ENCODE peak calls at places on chromosomes 12 and 14, in seven cellular contexts. One of them, this sample, is unnamed.

GRCh38 chr14:38404616-38405015 is 148.7 kb upstream of the CLEC14A start:
- DNase-seq in Kasumi-1: no peak
- DNase-seq in kidney tubule cell: no peak
- DNase-seq in hypothalamus: no peak
- DNase-seq in cardiac fibroblast: peak
- DNase-seq in neuronal stem cell: no peak
- DNase-seq in SJSA1: no peak
- DNase-seq in this sample: no peak

GRCh38 chr14:91140672-91141071 is 26.8 kb downstream of the DGLUCY start:
- DNase-seq in kidney tubule cell: peak
- DNase-seq in SJSA1: no peak
- DNase-seq in Kasumi-1: no peak
- DNase-seq in neuronal stem cell: peak
- DNase-seq in cardiac fibroblast: peak
- DNase-seq in hypothalamus: no peak
- DNase-seq in this sample: no peak

GRCh38 chr12:45415393-45415817 is 199.5 kb downstream of the ANO6 start:
- DNase-seq in kidney tubule cell: peak
- DNase-seq in hypothalamus: no peak
- DNase-seq in neuronal stem cell: no peak
- DNase-seq in SJSA1: peak
- DNase-seq in Kasumi-1: peak
- DNase-seq in cardiac fibroblast: peak
- DNase-seq in this sample: no peak

GRCh38 chr14:76186318-76187027 is 34.8 kb downstream of the GPATCH2L start:
- DNase-seq in hypothalamus: no peak
- DNase-seq in neuronal stem cell: no peak
- DNase-seq in SJSA1: no peak
- DNase-seq in kidney tubule cell: no peak
- DNase-seq in cardiac fibroblast: no peak
- DNase-seq in Kasumi-1: no peak
- DNase-seq in this sample: no peak

GRCh38 chr14:68977741-68978549 is 1.2 kb downstream of the ACTN1 start:
- DNase-seq in cardiac fibroblast: peak
- DNase-seq in neuronal stem cell: peak
- DNase-seq in kidney tubule cell: peak
- DNase-seq in SJSA1: peak
- DNase-seq in hypothalamus: peak
- DNase-seq in Kasumi-1: peak
- DNase-seq in this sample: peak

GRCh38 chr14:94748667-94749347 is 21.1 kb downstream of the GSC start:
- DNase-seq in Kasumi-1: peak
- DNase-seq in cardiac fibroblast: peak
- DNase-seq in hypothalamus: no peak
- DNase-seq in SJSA1: no peak
- DNase-seq in neuronal stem cell: no peak
- DNase-seq in kidney tubule cell: peak
- DNase-seq in this sample: peak

GRCh38 chr14:94671870-94672444 is 59.8 kb downstream of the SERPINA3 start:
- DNase-seq in Kasumi-1: no peak
- DNase-seq in SJSA1: peak
- DNase-seq in hypothalamus: no peak
- DNase-seq in neuronal stem cell: no peak
- DNase-seq in cardiac fibroblast: peak
- DNase-seq in kidney tubule cell: peak
- DNase-seq in this sample: no peak

GRCh38 chr14:104387000-104387384 is 192.6 kb upstream of the C14orf180 start:
- DNase-seq in SJSA1: no peak
- DNase-seq in Kasumi-1: no peak
- DNase-seq in neuronal stem cell: no peak
- DNase-seq in hypothalamus: no peak
- DNase-seq in cardiac fibroblast: no peak
- DNase-seq in kidney tubule cell: no peak
- DNase-seq in this sample: no peak

GRCh38 chr14:106506901-106507305 is 980.5 kb downstream of the TMEM121 start:
- DNase-seq in cardiac fibroblast: no peak
- DNase-seq in kidney tubule cell: no peak
- DNase-seq in neuronal stem cell: no peak
- DNase-seq in SJSA1: no peak
- DNase-seq in hypothalamus: no peak
- DNase-seq in Kasumi-1: no peak
- DNase-seq in this sample: no peak

GRCh38 chr14:100736269-100737180 is 9.8 kb downstream of the DLK1 start:
- DNase-seq in neuronal stem cell: peak
- DNase-seq in Kasumi-1: no peak
- DNase-seq in SJSA1: no peak
- DNase-seq in kidney tubule cell: no peak
- DNase-seq in hypothalamus: no peak
- DNase-seq in cardiac fibroblast: no peak
- DNase-seq in this sample: no peak

GRCh38 chr12:105574056-105574715 is 243.7 kb downstream of the C12orf75 start:
- DNase-seq in cardiac fibroblast: no peak
- DNase-seq in kidney tubule cell: peak
- DNase-seq in Kasumi-1: no peak
- DNase-seq in hypothalamus: no peak
- DNase-seq in SJSA1: no peak
- DNase-seq in neuronal stem cell: no peak
- DNase-seq in this sample: no peak

GRCh38 chr12:123958462-123958861 is 14.2 kb downstream of the CCDC92 start:
- DNase-seq in cardiac fibroblast: no peak
- DNase-seq in Kasumi-1: no peak
- DNase-seq in SJSA1: no peak
- DNase-seq in hypothalamus: no peak
- DNase-seq in kidney tubule cell: no peak
- DNase-seq in neuronal stem cell: no peak
- DNase-seq in this sample: no peak

GRCh38 chr14:23104591-23105347 is at the start of gene CIROP:
- DNase-seq in SJSA1: no peak
- DNase-seq in neuronal stem cell: no peak
- DNase-seq in Kasumi-1: no peak
- DNase-seq in kidney tubule cell: no peak
- DNase-seq in hypothalamus: no peak
- DNase-seq in cardiac fibroblast: no peak
- DNase-seq in this sample: no peak

GRCh38 chr12:98698603-98699463 is 53.7 kb downstream of the APAF1 start:
- DNase-seq in SJSA1: peak
- DNase-seq in neuronal stem cell: peak
- DNase-seq in kidney tubule cell: peak
- DNase-seq in cardiac fibroblast: peak
- DNase-seq in Kasumi-1: peak
- DNase-seq in hypothalamus: peak
- DNase-seq in this sample: peak

GRCh38 chr14:89953602-89954001 is 928 bp downstream of the EFCAB11 start:
- DNase-seq in kidney tubule cell: no peak
- DNase-seq in hypothalamus: no peak
- DNase-seq in neuronal stem cell: no peak
- DNase-seq in cardiac fibroblast: no peak
- DNase-seq in SJSA1: no peak
- DNase-seq in Kasumi-1: no peak
- DNase-seq in this sample: no peak

GRCh38 chr12:62331306-62331705 is 71.1 kb downstream of the USP15 start:
- DNase-seq in Kasumi-1: peak
- DNase-seq in SJSA1: no peak
- DNase-seq in neuronal stem cell: no peak
- DNase-seq in kidney tubule cell: no peak
- DNase-seq in hypothalamus: no peak
- DNase-seq in cardiac fibroblast: no peak
- DNase-seq in this sample: no peak

GRCh38 chr12:37545759-37546158 is 770.8 kb upstream of the ALG10B start:
- DNase-seq in hypothalamus: no peak
- DNase-seq in cardiac fibroblast: no peak
- DNase-seq in kidney tubule cell: no peak
- DNase-seq in Kasumi-1: no peak
- DNase-seq in neuronal stem cell: no peak
- DNase-seq in SJSA1: no peak
- DNase-seq in this sample: no peak

GRCh38 chr12:57744194-57744776 is 554 bp upstream of the TSPAN31 start:
- DNase-seq in cardiac fibroblast: peak
- DNase-seq in Kasumi-1: no peak
- DNase-seq in SJSA1: no peak
- DNase-seq in hypothalamus: peak
- DNase-seq in neuronal stem cell: no peak
- DNase-seq in kidney tubule cell: no peak
- DNase-seq in this sample: peak

GRCh38 chr12:1531654-1532366 is 62.6 kb downstream of the FBXL14 start:
- DNase-seq in SJSA1: no peak
- DNase-seq in cardiac fibroblast: no peak
- DNase-seq in kidney tubule cell: no peak
- DNase-seq in hypothalamus: no peak
- DNase-seq in Kasumi-1: no peak
- DNase-seq in neuronal stem cell: no peak
- DNase-seq in this sample: no peak

GRCh38 chr12:97778111-97778510 is 315.5 kb downstream of the RMST start:
- DNase-seq in neuronal stem cell: no peak
- DNase-seq in cardiac fibroblast: no peak
- DNase-seq in hypothalamus: no peak
- DNase-seq in kidney tubule cell: no peak
- DNase-seq in SJSA1: no peak
- DNase-seq in Kasumi-1: no peak
- DNase-seq in this sample: no peak

GRCh38 chr12:108686753-108687152 is 44.6 kb downstream of the CORO1C start:
- DNase-seq in hypothalamus: no peak
- DNase-seq in kidney tubule cell: no peak
- DNase-seq in Kasumi-1: no peak
- DNase-seq in SJSA1: no peak
- DNase-seq in cardiac fibroblast: no peak
- DNase-seq in neuronal stem cell: no peak
- DNase-seq in this sample: peak

GRCh38 chr12:93541578-93542217 is 30.8 kb upstream of the SOCS2 start:
- DNase-seq in Kasumi-1: no peak
- DNase-seq in hypothalamus: no peak
- DNase-seq in cardiac fibroblast: no peak
- DNase-seq in kidney tubule cell: no peak
- DNase-seq in SJSA1: peak
- DNase-seq in neuronal stem cell: no peak
- DNase-seq in this sample: no peak

GRCh38 chr14:61211476-61212262 is 69.5 kb downstream of the TMEM30B start:
- DNase-seq in hypothalamus: no peak
- DNase-seq in Kasumi-1: peak
- DNase-seq in neuronal stem cell: no peak
- DNase-seq in SJSA1: no peak
- DNase-seq in kidney tubule cell: no peak
- DNase-seq in cardiac fibroblast: no peak
- DNase-seq in this sample: no peak

GRCh38 chr12:120110550-120111501 is 5.7 kb downstream of the RAB35 start:
- DNase-seq in hypothalamus: peak
- DNase-seq in kidney tubule cell: no peak
- DNase-seq in Kasumi-1: peak
- DNase-seq in SJSA1: no peak
- DNase-seq in cardiac fibroblast: no peak
- DNase-seq in neuronal stem cell: no peak
- DNase-seq in this sample: peak

GRCh38 chr12:104687823-104688573 is 231.2 kb downstream of the CHST11 start:
- DNase-seq in hypothalamus: no peak
- DNase-seq in Kasumi-1: peak
- DNase-seq in cardiac fibroblast: no peak
- DNase-seq in neuronal stem cell: no peak
- DNase-seq in kidney tubule cell: no peak
- DNase-seq in SJSA1: no peak
- DNase-seq in this sample: peak

GRCh38 chr14:77707355-77707723 is 484 bp downstream of the ALKBH1 start:
- DNase-seq in SJSA1: peak
- DNase-seq in cardiac fibroblast: peak
- DNase-seq in neuronal stem cell: peak
- DNase-seq in hypothalamus: peak
- DNase-seq in Kasumi-1: peak
- DNase-seq in kidney tubule cell: peak
- DNase-seq in this sample: peak

GRCh38 chr12:11716794-11717532 is 67.5 kb downstream of the ETV6 start:
- DNase-seq in cardiac fibroblast: peak
- DNase-seq in Kasumi-1: no peak
- DNase-seq in kidney tubule cell: peak
- DNase-seq in SJSA1: no peak
- DNase-seq in hypothalamus: no peak
- DNase-seq in neuronal stem cell: no peak
- DNase-seq in this sample: no peak

GRCh38 chr12:109221277-109221931 is 87.7 kb downstream of the FOXN4 start:
- DNase-seq in neuronal stem cell: no peak
- DNase-seq in cardiac fibroblast: no peak
- DNase-seq in SJSA1: no peak
- DNase-seq in kidney tubule cell: no peak
- DNase-seq in hypothalamus: no peak
- DNase-seq in Kasumi-1: no peak
- DNase-seq in this sample: no peak

GRCh38 chr12:89756638-89757321 is 48.1 kb upstream of the ATP2B1 start:
- DNase-seq in hypothalamus: no peak
- DNase-seq in cardiac fibroblast: peak
- DNase-seq in Kasumi-1: peak
- DNase-seq in SJSA1: peak
- DNase-seq in neuronal stem cell: no peak
- DNase-seq in kidney tubule cell: peak
- DNase-seq in this sample: peak

GRCh38 chr12:80763874-80764273 is 47.2 kb downstream of the MYF5 start:
- DNase-seq in hypothalamus: no peak
- DNase-seq in SJSA1: peak
- DNase-seq in neuronal stem cell: peak
- DNase-seq in kidney tubule cell: peak
- DNase-seq in cardiac fibroblast: peak
- DNase-seq in Kasumi-1: peak
- DNase-seq in this sample: peak

GRCh38 chr12:39272934-39273770 is 169.8 kb downstream of the KIF21A start:
- DNase-seq in Kasumi-1: peak
- DNase-seq in hypothalamus: no peak
- DNase-seq in neuronal stem cell: peak
- DNase-seq in cardiac fibroblast: peak
- DNase-seq in SJSA1: peak
- DNase-seq in kidney tubule cell: peak
- DNase-seq in this sample: no peak